ENCODE peak calls at places on chromosomes 1 and 21, in nine cellular contexts. I, D, Y, G, R, J, F, A and M are unnamed samples.

GRCh38 chr1:94094466-94095111 is 26.4 kb downstream of the ABCA4 start:
- DNase-seq in F (no peak), J (no peak), Y (peak; percentile 58), D (no peak), A (peak; percentile 61), I (peak; percentile 12), G (no peak), R (peak; percentile 96), M (no peak)

GRCh38 chr1:233158322-233158721 is 137.2 kb downstream of the PCNX2 start:
- DNase-seq in Y (no peak), F (no peak), I (no peak), J (no peak), D (no peak), A (no peak), G (no peak), R (no peak), M (no peak)

GRCh38 chr1:89708727-89709375 is 75.9 kb downstream of the LRRC8C start:
- DNase-seq in Y (no peak), R (peak; percentile 75), J (no peak), G (no peak), A (no peak), F (no peak), D (no peak), I (no peak), M (no peak)

GRCh38 chr1:164092603-164093353 is 466.2 kb upstream of the PBX1 start:
- DNase-seq in F (no peak), Y (no peak), I (peak; percentile 4), A (peak; percentile 42), J (no peak), D (no peak), R (no peak), G (no peak), M (no peak)

GRCh38 chr1:203504400-203505250 is 10.7 kb downstream of the OPTC start:
- DNase-seq in R (peak; percentile 79), Y (peak; percentile 70), A (peak; percentile 92), D (peak; percentile 65), J (peak; percentile 93), G (peak; percentile 69), I (peak; percentile 64), F (peak; percentile 96), M (peak; percentile 54)

GRCh38 chr1:48760889-48761288 is 15.8 kb downstream of the BEND5 start:
- DNase-seq in I (no peak), A (no peak), G (no peak), D (no peak), R (no peak), J (no peak), F (no peak), Y (no peak), M (no peak)

GRCh38 chr21:22965455-22966125 is 1967.4 kb downstream of the NCAM2 start:
- DNase-seq in R (peak; percentile 3), I (no peak), D (peak; percentile 26), F (no peak), J (no peak), Y (no peak), A (no peak), G (no peak), M (no peak)

GRCh38 chr1:245888809-245889208 is 618.3 kb downstream of the SMYD3 start:
- DNase-seq in G (no peak), D (peak; percentile 13), F (peak; percentile 85), J (no peak), I (peak; percentile 59), Y (no peak), A (no peak), R (peak; percentile 44), M (no peak)

GRCh38 chr1:212002536-212002935 is 32.8 kb downstream of the INTS7 start:
- DNase-seq in R (no peak), D (no peak), G (no peak), A (no peak), Y (no peak), I (no peak), F (no peak), J (no peak), M (no peak)

GRCh38 chr1:246923482-246923881 is 8.3 kb downstream of the AHCTF1 start:
- DNase-seq in R (no peak), J (no peak), Y (no peak), I (no peak), G (no peak), D (peak; percentile 11), F (no peak), A (no peak), M (no peak)

GRCh38 chr1:50105430-50105829 is 3.3 kb upstream of the ELAVL4 start:
- DNase-seq in Y (no peak), R (no peak), A (no peak), F (no peak), J (no peak), D (no peak), G (no peak), I (no peak), M (no peak)

GRCh38 chr1:243712242-243712641 is 137.8 kb downstream of the AKT3 start:
- DNase-seq in R (no peak), A (no peak), D (no peak), F (no peak), I (no peak), G (no peak), J (no peak), Y (no peak), M (no peak)

GRCh38 chr1:80673935-80674597 is 1126.7 kb upstream of the ADGRL2 start:
- DNase-seq in I (no peak), G (no peak), D (no peak), J (no peak), Y (no peak), F (no peak), A (no peak), R (no peak), M (no peak)

GRCh38 chr1:156076609-156077429 is 5.4 kb downstream of the MEX3A start:
- DNase-seq in D (no peak), G (no peak), R (no peak), F (no peak), I (no peak), A (peak; percentile 73), J (no peak), Y (no peak), M (no peak)

GRCh38 chr1:76068542-76068941 is 6.0 kb upstream of the ST6GALNAC3 start:
- DNase-seq in D (peak; percentile 30), R (peak; percentile 23), J (no peak), I (no peak), G (no peak), Y (no peak), F (peak; percentile 28), A (no peak), M (no peak)

GRCh38 chr1:67832737-67833594 is at the start of gene GNG12:
- DNase-seq in Y (peak; percentile 59), D (no peak), I (no peak), G (no peak), A (peak; percentile 78), R (peak; percentile 76), F (peak; percentile 83), J (peak; percentile 70), M (no peak)

GRCh38 chr1:200899451-200899915 is 4.8 kb downstream of the INAVA start:
- DNase-seq in Y (no peak), R (no peak), A (no peak), I (no peak), F (no peak), G (no peak), J (no peak), D (no peak), M (no peak)

GRCh38 chr1:149928388-149928724 is 753 bp upstream of the SF3B4 start:
- DNase-seq in Y (no peak), J (no peak), D (no peak), A (no peak), G (no peak), I (peak; percentile 32), R (no peak), F (no peak), M (no peak)

GRCh38 chr1:197304626-197305200 is 36.7 kb downstream of the CRB1 start:
- DNase-seq in I (no peak), D (no peak), J (no peak), Y (no peak), G (no peak), F (no peak), A (no peak), R (peak; percentile 10), M (no peak)

GRCh38 chr1:172699111-172699510 is 40.2 kb downstream of the FASLG start:
- DNase-seq in J (peak; percentile 35), R (peak; percentile 71), I (peak; percentile 76), D (peak; percentile 80), F (peak; percentile 48), G (peak; percentile 65), Y (no peak), A (peak; percentile 81), M (peak; percentile 64)

GRCh38 chr1:93346472-93346991 is 825 bp downstream of the DR1 start:
- DNase-seq in J (no peak), R (peak; percentile 22), Y (peak; percentile 17), A (peak; percentile 65), I (no peak), D (no peak), G (peak; percentile 38), F (peak; percentile 43), M (peak; percentile 14)

GRCh38 chr21:30268608-30269197 is 14.0 kb downstream of the KRTAP24-1 start:
- DNase-seq in Y (no peak), A (no peak), F (peak; percentile 32), R (no peak), J (no peak), D (no peak), G (no peak), I (peak; percentile 5), M (no peak)

GRCh38 chr1:209641216-209642181 is 10.7 kb downstream of the LAMB3 start:
- DNase-seq in J (no peak), I (no peak), Y (peak; percentile 95), D (no peak), R (no peak), A (peak; percentile 66), G (no peak), F (no peak), M (no peak)

GRCh38 chr1:229372251-229372650 is 29.4 kb upstream of the CCSAP start:
- DNase-seq in J (no peak), F (peak; percentile 17), I (no peak), Y (no peak), R (no peak), D (peak; percentile 94), A (no peak), G (no peak), M (no peak)

GRCh38 chr1:33330906-33331305 is 10.0 kb upstream of the A3GALT2 start:
- DNase-seq in R (no peak), D (no peak), I (no peak), A (no peak), Y (peak; percentile 10), G (no peak), J (no peak), F (no peak), M (no peak)

GRCh38 chr1:33363470-33363861 is 42.6 kb upstream of the A3GALT2 start:
- DNase-seq in F (no peak), R (no peak), I (no peak), J (no peak), D (no peak), G (no peak), Y (no peak), A (no peak), M (no peak)

GRCh38 chr1:156860113-156860638 is 489 bp upstream of the NTRK1 start:
- DNase-seq in I (no peak), J (peak; percentile 62), Y (no peak), R (peak; percentile 44), A (no peak), F (peak; percentile 60), D (peak; percentile 49), G (peak; percentile 42), M (peak; percentile 30)

GRCh38 chr1:25123551-25123950 is 108.8 kb downstream of the SYF2 start:
- DNase-seq in I (no peak), F (no peak), R (no peak), G (no peak), A (no peak), J (no peak), D (no peak), Y (no peak), M (no peak)

GRCh38 chr21:45453308-45453950 is 48.5 kb downstream of the COL18A1 start:
- DNase-seq in R (no peak), J (no peak), I (no peak), F (no peak), G (no peak), A (no peak), Y (no peak), D (no peak), M (no peak)

GRCh38 chr1:246726881-246727280 is 2.7 kb downstream of the SCCPDH start:
- DNase-seq in J (no peak), F (no peak), G (no peak), D (no peak), R (no peak), I (no peak), Y (no peak), A (no peak), M (no peak)

GRCh38 chr1:181806791-181807190 is 254.7 kb downstream of the ZNF648 start:
- DNase-seq in Y (no peak), F (no peak), J (no peak), I (no peak), A (no peak), D (no peak), R (no peak), G (no peak), M (no peak)